ENCODE peak calls at places on chromosomes 12 and 14, in five cellular contexts. T is fibroblast of lung, A is astrocyte of the spinal cord, Q is HL-60, G is psoas muscle. H is an unnamed sample.

GRCh38 chr12:105704788-105705187 is 374.3 kb downstream of the C12orf75 start:
- DNase-seq in T (no peak), A (no peak), Q (no peak), G (no peak), H (no peak)

GRCh38 chr14:55332654-55333570 is 61.7 kb downstream of the FBXO34 start:
- DNase-seq in T (no peak), A (peak), Q (no peak), G (no peak), H (no peak)

GRCh38 chr14:24839617-24840203 is 205.7 kb upstream of the GZMB start:
- DNase-seq in T (no peak), A (no peak), Q (no peak), G (no peak), H (no peak)

GRCh38 chr12:6494351-6494743 is 445 bp downstream of the NCAPD2 start:
- DNase-seq in T (no peak), A (no peak), Q (peak), G (no peak), H (no peak)

GRCh38 chr12:126112141-126112540 is 1046.9 kb downstream of the AACS start:
- DNase-seq in T (no peak), A (no peak), Q (no peak), G (no peak), H (no peak)

GRCh38 chr14:68779761-68780323 is 13.0 kb downstream of the ZFP36L1 start:
- DNase-seq in T (peak), A (peak), Q (no peak), G (peak), H (peak)

GRCh38 chr12:132765366-132765765 is 3.7 kb upstream of the ANKLE2 start:
- DNase-seq in T (no peak), A (no peak), Q (no peak), G (peak), H (no peak)

GRCh38 chr12:42921741-42922511 is 332.4 kb upstream of the PRICKLE1 start:
- DNase-seq in T (peak), A (peak), Q (no peak), G (no peak), H (no peak)

GRCh38 chr12:67155863-67156262 is 113.3 kb upstream of the CAND1 start:
- DNase-seq in T (no peak), A (peak), Q (no peak), G (no peak), H (peak)

GRCh38 chr12:95600567-95600966 is 49.3 kb upstream of the USP44 start:
- DNase-seq in T (no peak), A (no peak), Q (no peak), G (peak), H (no peak)

GRCh38 chr14:71372411-71372838 is 465.2 kb downstream of the PCNX1 start:
- DNase-seq in T (peak), A (peak), Q (no peak), G (no peak), H (peak)

GRCh38 chr12:68138480-68138879 is 21.1 kb downstream of the IFNG start:
- DNase-seq in T (no peak), A (no peak), Q (no peak), G (no peak), H (no peak)

GRCh38 chr14:85534914-85535313 is 5.0 kb downstream of the FLRT2 start:
- DNase-seq in T (peak), A (no peak), Q (no peak), G (no peak), H (peak)

DNA sequence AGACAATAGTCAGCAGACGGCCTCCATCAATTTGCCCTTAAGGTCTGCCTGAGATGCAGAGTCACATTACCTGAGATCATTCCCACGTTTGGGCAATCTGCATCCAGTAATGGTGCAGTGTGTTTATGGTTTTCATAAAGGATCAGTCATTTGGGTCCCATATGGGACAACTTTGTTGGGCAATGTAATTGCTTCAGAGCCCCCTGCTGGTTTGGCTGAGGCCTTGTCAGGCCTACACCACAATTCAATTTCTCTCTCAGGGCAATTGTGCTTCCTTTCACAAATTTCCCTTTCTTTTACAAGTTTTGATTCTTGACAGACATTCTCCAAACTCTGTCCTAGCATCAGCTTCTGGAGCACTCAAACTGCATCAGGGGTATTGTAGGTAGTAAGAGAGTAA is 191.2 kb upstream of the SSTR1 start:
- DNase-seq in T (no peak), A (no peak), Q (no peak), G (no peak), H (no peak)
- TF ChIP-seq CTCF in T (peak), A (no peak), Q (no peak), G (no peak), H (no peak)

GRCh38 chr12:50090391-50090790 is 5.2 kb downstream of the SMARCD1 start:
- DNase-seq in T (no peak), A (no peak), Q (no peak), G (no peak), H (no peak)

GRCh38 chr12:50087159-50087558 is 2.0 kb downstream of the SMARCD1 start:
- DNase-seq in T (no peak), A (no peak), Q (no peak), G (no peak), H (no peak)

GRCh38 chr12:50087995-50088394 is 2.9 kb downstream of the SMARCD1 start:
- DNase-seq in T (peak), A (peak), Q (no peak), G (no peak), H (peak)

GRCh38 chr12:50089730-50090129 is 4.6 kb downstream of the SMARCD1 start:
- DNase-seq in T (no peak), A (no peak), Q (no peak), G (no peak), H (no peak)

DNA sequence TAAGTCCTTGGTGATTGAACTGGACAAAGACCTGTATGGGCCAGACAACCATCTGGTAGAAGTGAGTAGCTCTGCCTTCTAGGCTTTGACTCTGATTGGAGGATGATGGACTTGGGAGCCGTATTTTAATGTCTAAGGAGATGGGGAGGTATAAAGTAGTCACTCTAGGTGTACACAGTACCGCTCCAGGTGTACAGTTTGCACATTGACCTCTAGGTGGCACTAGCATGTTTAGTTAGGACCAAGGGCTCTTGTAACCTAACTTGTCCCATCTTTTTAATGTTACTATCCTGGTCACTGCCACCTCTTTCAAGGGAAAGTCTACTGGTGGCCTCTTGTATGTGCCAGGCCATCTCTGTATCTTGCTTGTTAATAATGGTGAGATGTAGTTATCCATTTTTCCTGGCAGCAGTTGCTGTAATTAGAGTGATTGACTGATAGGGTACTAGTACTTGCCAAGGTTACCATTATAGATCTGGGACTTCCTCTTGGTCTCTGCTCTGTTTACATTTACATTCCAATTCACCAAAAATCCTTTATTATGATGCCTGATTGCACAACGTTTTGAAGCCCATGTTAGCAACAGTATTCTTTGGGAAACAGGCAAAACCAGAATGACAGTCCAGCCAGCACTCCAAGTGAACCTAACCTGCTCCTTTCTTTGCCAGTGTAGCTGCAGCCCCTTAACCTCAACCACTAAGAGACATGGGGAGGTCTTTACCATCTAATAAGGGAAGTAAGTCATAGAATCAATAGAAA is 3.6 kb downstream of the SMARCD1 start:
- DNase-seq in T (peak), A (peak), Q (no peak), G (no peak), H (peak)
- TF ChIP-seq CTCF in T (peak), A (peak), Q (peak), G (peak), H (peak)

GRCh38 chr12:93060666-93061413 is 131.7 kb upstream of the EEA1 start:
- DNase-seq in T (peak), A (peak), Q (no peak), G (no peak), H (no peak)
- TF ChIP-seq CTCF in T (peak), A (no peak), Q (no peak), G (no peak), H (no peak)

GRCh38 chr12:124011435-124012124 is 38.6 kb downstream of the ZNF664 start:
- DNase-seq in T (no peak), A (no peak), Q (no peak), G (no peak), H (no peak)

GRCh38 chr12:124010687-124011086 is 37.7 kb downstream of the ZNF664 start:
- DNase-seq in T (no peak), A (no peak), Q (no peak), G (no peak), H (no peak)

GRCh38 chr12:124008629-124009028 is 35.6 kb downstream of the ZNF664 start:
- DNase-seq in T (no peak), A (no peak), Q (no peak), G (no peak), H (no peak)

GRCh38 chr12:124007810-124008570 is 35.0 kb downstream of the ZNF664 start:
- DNase-seq in T (peak), A (no peak), Q (peak), G (no peak), H (peak)

DNA sequence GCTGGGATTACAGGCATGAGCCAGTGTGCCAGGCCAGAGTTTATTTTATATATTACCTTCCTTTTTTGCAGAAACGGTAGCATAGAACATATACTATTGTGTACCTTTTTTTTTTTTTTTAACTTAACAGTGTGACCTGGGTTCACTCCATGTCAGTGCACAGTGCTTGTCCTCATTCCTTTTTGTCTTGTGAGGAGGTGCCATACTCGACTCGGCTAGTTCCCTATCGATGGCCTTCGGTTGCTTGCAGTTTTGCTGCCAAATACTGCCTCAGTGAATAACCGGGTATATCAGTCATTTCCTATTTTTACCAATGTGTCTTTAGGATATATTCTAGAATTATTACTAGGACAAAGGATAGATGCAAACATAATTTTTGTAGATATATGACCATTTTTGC is 36.8 kb downstream of the ZNF664 start:
- DNase-seq in T (no peak), A (no peak), Q (no peak), G (no peak), H (no peak)
- TF ChIP-seq CTCF in T (no peak), A (no peak), Q (no peak), G (no peak), H (no peak)

GRCh38 chr14:35533357-35534129 is 421 bp upstream of the INSM2 start:
- DNase-seq in T (peak), A (peak), Q (no peak), G (peak), H (peak)
- TF ChIP-seq CTCF in T (no peak), A (no peak), Q (no peak), G (no peak), H (no peak)

DNA sequence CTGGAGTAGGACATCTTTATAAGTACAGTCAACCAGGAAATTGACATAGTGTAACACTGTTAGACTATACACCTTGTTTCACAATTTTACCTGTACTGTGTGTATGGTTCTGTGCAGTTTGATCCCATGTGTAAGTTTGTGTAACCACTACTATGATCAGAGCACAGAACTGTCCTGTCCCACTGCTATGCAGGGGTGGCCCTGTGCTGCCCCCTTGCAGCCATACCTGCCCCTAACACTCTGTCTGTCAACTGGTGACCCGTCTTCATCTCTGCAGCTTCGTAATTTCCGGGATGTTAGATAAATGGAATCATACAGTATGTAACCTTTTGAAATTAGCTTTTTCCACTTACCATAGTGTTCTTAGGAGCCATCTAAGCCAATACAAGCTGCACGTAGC is 58.7 kb upstream of the RD3L start:
- DNase-seq in T (no peak), A (no peak), Q (no peak), G (no peak), H (peak)
- TF ChIP-seq CTCF in T (no peak), A (peak), Q (no peak), G (no peak), H (no peak)

DNA sequence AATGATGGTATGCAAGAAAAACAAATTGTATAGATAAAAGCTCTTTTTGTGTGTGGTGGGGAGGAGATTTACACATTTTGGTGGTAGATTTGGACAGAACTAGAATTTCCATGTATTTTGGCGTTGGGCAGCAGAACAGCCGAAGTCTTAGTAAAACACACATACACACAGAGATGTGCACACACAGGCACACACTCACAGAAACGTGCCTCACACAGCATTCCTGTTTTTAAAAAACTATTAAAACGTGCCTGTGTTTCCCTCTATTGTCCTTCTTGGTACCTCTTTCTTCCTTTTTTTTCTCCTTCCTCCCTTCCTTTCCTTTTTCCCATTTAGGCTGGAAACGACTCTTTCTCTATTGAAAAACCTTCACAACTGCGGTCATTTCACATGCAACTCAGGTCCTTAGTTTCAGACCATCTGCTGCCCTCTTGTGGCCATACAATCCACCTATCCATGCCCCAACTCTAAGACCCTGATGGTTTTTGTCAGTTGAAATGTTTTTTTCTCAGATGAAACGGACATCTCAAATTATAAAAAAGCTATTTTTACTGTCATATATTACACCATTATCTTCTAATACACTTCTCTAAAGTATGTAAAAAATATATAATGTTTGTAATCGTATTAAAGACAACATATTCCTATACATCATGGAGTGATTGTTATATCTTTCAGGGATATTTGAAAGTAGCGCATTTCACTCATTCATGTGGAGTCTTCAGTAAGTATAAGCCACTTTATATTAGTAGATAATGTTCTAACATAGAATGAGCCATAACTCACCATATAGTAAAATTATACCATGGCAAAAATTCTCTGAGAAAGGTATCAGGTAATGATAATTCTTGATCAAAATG is 386.7 kb upstream of the NOVA1 start:
- DNase-seq in T (peak), A (peak), Q (peak), G (no peak), H (peak)
- TF ChIP-seq CTCF in T (peak), A (peak), Q (peak), G (peak), H (peak)

GRCh38 chr14:90903101-90903500 is 86.9 kb upstream of the TTC7B start:
- DNase-seq in T (peak), A (peak), Q (peak), G (no peak), H (peak)

GRCh38 chr14:90897022-90897421 is 80.8 kb upstream of the TTC7B start:
- DNase-seq in T (no peak), A (no peak), Q (no peak), G (no peak), H (no peak)

GRCh38 chr14:90905531-90905930 is 89.3 kb upstream of the TTC7B start:
- DNase-seq in T (no peak), A (no peak), Q (no peak), G (no peak), H (no peak)

DNA sequence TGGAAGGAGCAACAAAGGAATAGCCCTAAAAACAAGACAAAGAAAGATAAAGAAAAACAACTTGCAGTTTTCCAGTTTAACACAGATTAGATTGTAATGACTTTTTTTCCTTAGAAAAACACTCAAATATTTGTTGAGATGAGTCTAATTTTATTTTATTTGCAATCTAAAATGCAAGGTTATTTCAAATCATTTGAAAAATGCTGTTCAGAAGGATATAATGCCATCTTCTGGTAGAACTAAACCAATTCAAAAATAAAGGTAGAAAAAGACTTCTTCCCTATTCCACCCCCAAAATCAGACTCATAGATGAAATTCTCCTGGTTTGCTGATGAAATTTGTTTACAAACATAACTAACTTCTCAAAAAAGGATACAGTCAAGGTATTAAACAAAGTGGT is 84.5 kb upstream of the TTC7B start:
- DNase-seq in T (peak), A (peak), Q (no peak), G (no peak), H (no peak)
- TF ChIP-seq CTCF in T (no peak), A (no peak), Q (no peak), G (peak), H (peak)

DNA sequence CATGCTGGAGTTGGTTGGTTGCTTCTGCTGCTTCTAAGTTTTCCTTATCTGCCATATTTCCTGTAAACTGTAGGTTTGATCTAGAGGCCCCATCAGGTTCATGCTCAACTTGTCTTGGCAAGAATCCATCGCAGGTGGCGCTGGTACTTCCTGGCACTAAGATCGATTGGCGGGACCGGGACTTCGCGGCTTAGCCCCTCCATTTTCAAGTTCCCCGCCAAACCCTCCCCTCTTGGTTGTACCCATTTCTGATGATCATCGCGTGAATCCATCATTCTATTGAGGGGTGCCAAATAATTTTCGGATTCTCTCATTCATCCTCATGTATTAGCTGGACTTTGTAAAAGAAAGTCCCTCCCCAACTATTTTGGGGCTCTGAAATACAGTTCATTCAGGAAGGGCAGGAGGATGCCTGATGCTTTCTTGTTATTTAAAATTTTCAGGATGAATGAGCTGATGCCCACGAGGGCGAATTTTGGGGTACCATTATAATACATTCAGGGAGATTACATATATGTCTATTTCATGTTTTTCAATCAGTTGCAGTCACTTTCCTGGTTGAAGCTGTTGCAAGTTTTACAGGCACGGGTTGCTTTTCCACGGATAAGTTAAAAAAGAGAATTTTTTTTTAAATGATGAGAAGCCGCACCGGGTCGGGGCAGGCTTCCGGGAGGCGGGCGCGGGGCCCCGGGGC is 424 bp upstream of the BRI3BP start:
- DNase-seq in T (peak), A (peak), Q (peak), G (no peak), H (peak)
- TF ChIP-seq CTCF in T (no peak), A (peak), Q (peak), G (no peak), H (peak)

GRCh38 chr12:2641209-2641608 is 153.6 kb upstream of the FKBP4 start:
- DNase-seq in T (peak), A (peak), Q (no peak), G (no peak), H (peak)
- TF ChIP-seq CTCF in T (peak), A (peak), Q (no peak), G (no peak), H (peak)